ENCODE peak calls at places on chromosomes 7 and 10, in ten cellular contexts. One of them, this sample, is unnamed.

GRCh38 chr7:40418445-40418844 is 283.6 kb downstream of the SUGCT start:
- DNase-seq in ascending aorta: no peak
- DNase-seq in astrocyte of the spinal cord: no peak
- DNase-seq in Peyer's patch: no peak
- DNase-seq in gastrocnemius medialis: no peak
- DNase-seq in sigmoid colon: no peak
- DNase-seq in endothelial cell: no peak
- DNase-seq in colonic mucosa: no peak
- DNase-seq in stomach: no peak
- DNase-seq in GM10248: no peak
- DNase-seq in this sample: no peak

GRCh38 chr7:50379082-50379481 is 71.1 kb downstream of the FIGNL1 start:
- DNase-seq in ascending aorta: no peak
- DNase-seq in astrocyte of the spinal cord: no peak
- DNase-seq in Peyer's patch: no peak
- DNase-seq in gastrocnemius medialis: no peak
- DNase-seq in sigmoid colon: no peak
- DNase-seq in endothelial cell: no peak
- DNase-seq in colonic mucosa: no peak
- DNase-seq in stomach: no peak
- DNase-seq in GM10248: no peak
- DNase-seq in this sample: no peak

GRCh38 chr10:73207883-73208282 is 39.2 kb downstream of the DNAJC9 start:
- DNase-seq in ascending aorta: no peak
- DNase-seq in astrocyte of the spinal cord: no peak
- DNase-seq in Peyer's patch: no peak
- DNase-seq in gastrocnemius medialis: no peak
- DNase-seq in sigmoid colon: no peak
- DNase-seq in endothelial cell: no peak
- DNase-seq in colonic mucosa: no peak
- DNase-seq in stomach: no peak
- DNase-seq in GM10248: no peak
- DNase-seq in this sample: no peak

GRCh38 chr7:373818-374705 is 84.1 kb downstream of the FOXL3 start:
- DNase-seq in ascending aorta: peak; percentile 57
- DNase-seq in astrocyte of the spinal cord: no peak
- DNase-seq in Peyer's patch: peak; percentile 35
- DNase-seq in gastrocnemius medialis: no peak
- DNase-seq in sigmoid colon: peak; percentile 60
- DNase-seq in endothelial cell: no peak
- DNase-seq in colonic mucosa: no peak
- DNase-seq in stomach: peak; percentile 25
- DNase-seq in GM10248: no peak
- DNase-seq in this sample: no peak

GRCh38 chr7:77866370-77866769 is 67.8 kb downstream of the PHTF2 start:
- DNase-seq in ascending aorta: no peak
- DNase-seq in astrocyte of the spinal cord: no peak
- DNase-seq in Peyer's patch: no peak
- DNase-seq in gastrocnemius medialis: no peak
- DNase-seq in sigmoid colon: no peak
- DNase-seq in endothelial cell: no peak
- DNase-seq in colonic mucosa: no peak
- DNase-seq in stomach: no peak
- DNase-seq in GM10248: no peak
- DNase-seq in this sample: no peak

GRCh38 chr7:71752171-71752935 is 620.4 kb downstream of the GALNT17 start:
- DNase-seq in ascending aorta: no peak
- DNase-seq in astrocyte of the spinal cord: no peak
- DNase-seq in Peyer's patch: no peak
- DNase-seq in gastrocnemius medialis: no peak
- DNase-seq in sigmoid colon: no peak
- DNase-seq in endothelial cell: peak; percentile 80
- DNase-seq in colonic mucosa: peak; percentile 45
- DNase-seq in stomach: peak; percentile 66
- DNase-seq in GM10248: peak; percentile 61
- DNase-seq in this sample: peak; percentile 85

GRCh38 chr10:61304751-61305150 is 148.4 kb downstream of the TMEM26 start:
- DNase-seq in ascending aorta: no peak
- DNase-seq in astrocyte of the spinal cord: peak; percentile 22
- DNase-seq in Peyer's patch: no peak
- DNase-seq in gastrocnemius medialis: no peak
- DNase-seq in sigmoid colon: no peak
- DNase-seq in endothelial cell: no peak
- DNase-seq in colonic mucosa: no peak
- DNase-seq in stomach: no peak
- DNase-seq in GM10248: no peak
- DNase-seq in this sample: no peak

GRCh38 chr10:75935650-75936400 is 504.4 kb downstream of the LRMDA start:
- DNase-seq in ascending aorta: no peak
- DNase-seq in astrocyte of the spinal cord: no peak
- DNase-seq in Peyer's patch: no peak
- DNase-seq in gastrocnemius medialis: no peak
- DNase-seq in sigmoid colon: no peak
- DNase-seq in endothelial cell: no peak
- DNase-seq in colonic mucosa: no peak
- DNase-seq in stomach: no peak
- DNase-seq in GM10248: no peak
- DNase-seq in this sample: no peak

GRCh38 chr7:55183897-55184296 is 165.1 kb downstream of the EGFR start:
- DNase-seq in ascending aorta: no peak
- DNase-seq in astrocyte of the spinal cord: no peak
- DNase-seq in Peyer's patch: no peak
- DNase-seq in gastrocnemius medialis: no peak
- DNase-seq in sigmoid colon: no peak
- DNase-seq in endothelial cell: no peak
- DNase-seq in colonic mucosa: no peak
- DNase-seq in stomach: no peak
- DNase-seq in GM10248: no peak
- DNase-seq in this sample: no peak

GRCh38 chr7:65477326-65477725 is 103.7 kb downstream of the ZNF92 start:
- DNase-seq in ascending aorta: no peak
- DNase-seq in astrocyte of the spinal cord: no peak
- DNase-seq in Peyer's patch: no peak
- DNase-seq in gastrocnemius medialis: no peak
- DNase-seq in sigmoid colon: no peak
- DNase-seq in endothelial cell: peak; percentile 22
- DNase-seq in colonic mucosa: no peak
- DNase-seq in stomach: no peak
- DNase-seq in GM10248: no peak
- DNase-seq in this sample: no peak

GRCh38 chr10:47090903-47091302 is 179.7 kb downstream of the PTPN20 start:
- DNase-seq in ascending aorta: peak; percentile 31
- DNase-seq in astrocyte of the spinal cord: peak; percentile 13
- DNase-seq in Peyer's patch: no peak
- DNase-seq in gastrocnemius medialis: no peak
- DNase-seq in sigmoid colon: no peak
- DNase-seq in endothelial cell: no peak
- DNase-seq in colonic mucosa: no peak
- DNase-seq in stomach: no peak
- DNase-seq in GM10248: no peak
- DNase-seq in this sample: no peak

GRCh38 chr10:13294156-13294555 is 5.7 kb downstream of the PHYH start:
- DNase-seq in ascending aorta: no peak
- DNase-seq in astrocyte of the spinal cord: no peak
- DNase-seq in Peyer's patch: no peak
- DNase-seq in gastrocnemius medialis: no peak
- DNase-seq in sigmoid colon: no peak
- DNase-seq in endothelial cell: no peak
- DNase-seq in colonic mucosa: no peak
- DNase-seq in stomach: no peak
- DNase-seq in GM10248: no peak
- DNase-seq in this sample: no peak

DNA sequence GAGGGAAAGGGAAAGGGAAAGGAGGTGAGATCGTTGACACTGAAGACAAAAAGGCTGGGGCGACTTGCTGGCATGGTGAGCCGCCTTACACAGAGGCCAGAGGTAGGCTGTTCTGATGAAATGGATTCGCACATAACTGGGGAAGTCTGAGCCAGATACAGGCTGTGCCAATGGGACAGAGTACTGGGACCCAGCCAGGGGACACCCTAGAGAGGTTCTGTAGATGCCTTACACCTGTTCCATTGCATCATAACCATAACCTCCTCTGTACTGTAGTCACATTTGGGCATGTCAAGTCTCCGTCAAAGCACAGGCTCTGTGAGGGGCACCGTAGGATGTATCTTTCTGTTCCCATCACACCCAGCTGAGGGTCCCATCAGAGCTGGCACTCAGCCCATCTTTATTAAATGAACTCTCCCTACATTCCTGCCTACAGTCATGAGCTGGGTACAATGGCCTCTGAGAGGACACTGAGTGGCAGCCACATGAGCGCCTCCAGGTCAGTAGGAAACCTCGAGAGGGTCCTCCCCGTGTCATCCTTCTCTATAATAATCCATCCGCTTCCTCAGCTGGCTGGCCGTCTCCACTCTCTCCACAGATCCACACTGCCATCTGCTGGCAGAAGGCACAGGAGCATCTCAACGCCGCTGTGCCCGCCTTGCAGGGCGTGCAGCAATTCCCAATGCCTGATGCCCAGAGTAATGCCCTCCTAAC is 71.2 kb downstream of the XPNPEP1 start:
- DNase-seq in ascending aorta: peak; percentile 74
- DNase-seq in astrocyte of the spinal cord: peak; percentile 64
- DNase-seq in Peyer's patch: peak; percentile 88
- DNase-seq in gastrocnemius medialis: peak; percentile 32
- DNase-seq in sigmoid colon: peak; percentile 88
- DNase-seq in endothelial cell: peak; percentile 91
- DNase-seq in colonic mucosa: peak; percentile 83
- DNase-seq in stomach: peak; percentile 79
- DNase-seq in GM10248: peak; percentile 75
- DNase-seq in this sample: peak; percentile 83
- TF ChIP-seq CTCF in ascending aorta: peak; percentile 64
- TF ChIP-seq CTCF in astrocyte of the spinal cord: peak; percentile 98
- TF ChIP-seq CTCF in Peyer's patch: peak; percentile 53
- TF ChIP-seq CTCF in gastrocnemius medialis: peak; percentile 89
- TF ChIP-seq CTCF in sigmoid colon: peak; percentile 81
- TF ChIP-seq CTCF in endothelial cell: peak; percentile 77
- TF ChIP-seq CTCF in colonic mucosa: peak; percentile 89
- TF ChIP-seq CTCF in stomach: peak; percentile 56
- TF ChIP-seq CTCF in GM10248: peak; percentile 96
- TF ChIP-seq CTCF in this sample: peak; percentile 94

GRCh38 chr10:48516878-48517277 is 88.0 kb downstream of the ARHGAP22 start:
- DNase-seq in ascending aorta: no peak
- DNase-seq in astrocyte of the spinal cord: no peak
- DNase-seq in Peyer's patch: peak; percentile 14
- DNase-seq in gastrocnemius medialis: no peak
- DNase-seq in sigmoid colon: no peak
- DNase-seq in endothelial cell: no peak
- DNase-seq in colonic mucosa: no peak
- DNase-seq in stomach: peak; percentile 5
- DNase-seq in GM10248: no peak
- DNase-seq in this sample: no peak

GRCh38 chr10:48511066-48511854 is 93.6 kb downstream of the ARHGAP22 start:
- DNase-seq in ascending aorta: no peak
- DNase-seq in astrocyte of the spinal cord: no peak
- DNase-seq in Peyer's patch: peak; percentile 13
- DNase-seq in gastrocnemius medialis: no peak
- DNase-seq in sigmoid colon: peak; percentile 47
- DNase-seq in endothelial cell: no peak
- DNase-seq in colonic mucosa: no peak
- DNase-seq in stomach: peak; percentile 20
- DNase-seq in GM10248: no peak
- DNase-seq in this sample: peak; percentile 55

GRCh38 chr10:48511855-48512191 is 93.0 kb downstream of the ARHGAP22 start:
- DNase-seq in ascending aorta: no peak
- DNase-seq in astrocyte of the spinal cord: no peak
- DNase-seq in Peyer's patch: peak; percentile 43
- DNase-seq in gastrocnemius medialis: no peak
- DNase-seq in sigmoid colon: no peak
- DNase-seq in endothelial cell: no peak
- DNase-seq in colonic mucosa: no peak
- DNase-seq in stomach: peak; percentile 13
- DNase-seq in GM10248: no peak
- DNase-seq in this sample: no peak

GRCh38 chr10:48514916-48515315 is 90.0 kb downstream of the ARHGAP22 start:
- DNase-seq in ascending aorta: no peak
- DNase-seq in astrocyte of the spinal cord: no peak
- DNase-seq in Peyer's patch: no peak
- DNase-seq in gastrocnemius medialis: no peak
- DNase-seq in sigmoid colon: no peak
- DNase-seq in endothelial cell: no peak
- DNase-seq in colonic mucosa: no peak
- DNase-seq in stomach: no peak
- DNase-seq in GM10248: no peak
- DNase-seq in this sample: no peak

DNA sequence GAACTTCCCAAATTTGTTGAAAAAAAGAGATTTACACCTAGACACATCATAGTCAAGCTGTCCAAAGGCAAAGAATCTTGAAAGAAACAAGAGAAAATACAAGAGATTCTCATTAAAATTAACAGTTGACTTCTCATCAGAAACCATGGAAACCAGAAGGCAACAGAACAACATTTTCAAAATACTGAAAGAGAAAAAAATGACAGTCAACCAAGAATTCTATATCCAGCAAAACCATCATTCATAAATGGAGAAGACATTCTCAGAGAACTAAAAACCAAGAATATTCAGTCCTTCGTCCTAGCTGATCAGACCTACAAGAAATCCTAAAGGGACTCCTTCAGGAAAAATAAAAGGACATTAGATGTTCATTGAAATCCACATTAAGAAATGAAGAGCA is 90.6 kb downstream of the ARHGAP22 start:
- DNase-seq in ascending aorta: no peak
- DNase-seq in astrocyte of the spinal cord: no peak
- DNase-seq in Peyer's patch: no peak
- DNase-seq in gastrocnemius medialis: no peak
- DNase-seq in sigmoid colon: no peak
- DNase-seq in endothelial cell: no peak
- DNase-seq in colonic mucosa: no peak
- DNase-seq in stomach: no peak
- DNase-seq in GM10248: no peak
- DNase-seq in this sample: no peak
- TF ChIP-seq CTCF in ascending aorta: no peak
- TF ChIP-seq CTCF in astrocyte of the spinal cord: no peak
- TF ChIP-seq CTCF in Peyer's patch: no peak
- TF ChIP-seq CTCF in gastrocnemius medialis: no peak
- TF ChIP-seq CTCF in sigmoid colon: no peak
- TF ChIP-seq CTCF in endothelial cell: no peak
- TF ChIP-seq CTCF in colonic mucosa: no peak
- TF ChIP-seq CTCF in stomach: no peak
- TF ChIP-seq CTCF in GM10248: no peak
- TF ChIP-seq CTCF in this sample: no peak

GRCh38 chr7:135128931-135129330 is 18.9 kb upstream of the TMEM140 start:
- DNase-seq in ascending aorta: no peak
- DNase-seq in astrocyte of the spinal cord: no peak
- DNase-seq in Peyer's patch: no peak
- DNase-seq in gastrocnemius medialis: no peak
- DNase-seq in sigmoid colon: no peak
- DNase-seq in endothelial cell: no peak
- DNase-seq in colonic mucosa: no peak
- DNase-seq in stomach: no peak
- DNase-seq in GM10248: no peak
- DNase-seq in this sample: no peak

GRCh38 chr7:135129579-135129978 is 18.3 kb upstream of the TMEM140 start:
- DNase-seq in ascending aorta: no peak
- DNase-seq in astrocyte of the spinal cord: no peak
- DNase-seq in Peyer's patch: no peak
- DNase-seq in gastrocnemius medialis: no peak
- DNase-seq in sigmoid colon: no peak
- DNase-seq in endothelial cell: no peak
- DNase-seq in colonic mucosa: no peak
- DNase-seq in stomach: no peak
- DNase-seq in GM10248: no peak
- DNase-seq in this sample: no peak
- TF ChIP-seq CTCF in ascending aorta: no peak
- TF ChIP-seq CTCF in astrocyte of the spinal cord: no peak
- TF ChIP-seq CTCF in Peyer's patch: no peak
- TF ChIP-seq CTCF in gastrocnemius medialis: no peak
- TF ChIP-seq CTCF in sigmoid colon: no peak
- TF ChIP-seq CTCF in endothelial cell: peak; percentile 20
- TF ChIP-seq CTCF in colonic mucosa: no peak
- TF ChIP-seq CTCF in stomach: no peak
- TF ChIP-seq CTCF in GM10248: no peak
- TF ChIP-seq CTCF in this sample: peak; percentile 38

GRCh38 chr7:99974681-99975080 is 1.1 kb downstream of the AZGP1 start:
- DNase-seq in ascending aorta: no peak
- DNase-seq in astrocyte of the spinal cord: no peak
- DNase-seq in Peyer's patch: no peak
- DNase-seq in gastrocnemius medialis: no peak
- DNase-seq in sigmoid colon: no peak
- DNase-seq in endothelial cell: no peak
- DNase-seq in colonic mucosa: no peak
- DNase-seq in stomach: no peak
- DNase-seq in GM10248: no peak
- DNase-seq in this sample: no peak
- TF ChIP-seq CTCF in ascending aorta: no peak
- TF ChIP-seq CTCF in astrocyte of the spinal cord: no peak
- TF ChIP-seq CTCF in Peyer's patch: no peak
- TF ChIP-seq CTCF in gastrocnemius medialis: no peak
- TF ChIP-seq CTCF in sigmoid colon: no peak
- TF ChIP-seq CTCF in endothelial cell: no peak
- TF ChIP-seq CTCF in colonic mucosa: no peak
- TF ChIP-seq CTCF in stomach: no peak
- TF ChIP-seq CTCF in GM10248: no peak
- TF ChIP-seq CTCF in this sample: no peak